ENCODE peak calls at places on chromosome 15, in six cellular contexts. T, K, A, X, Q and C are unnamed samples.

GRCh38 chr15:68346986-68347385 is 69.4 kb downstream of the FEM1B start:
- DNase-seq in A (no peak), T (peak; percentile 52), K (no peak), X (no peak), Q (no peak), C (no peak)

GRCh38 chr15:48463366-48463880 is 132.2 kb downstream of the DUT start:
- DNase-seq in Q (no peak), K (no peak), T (no peak), A (no peak), X (no peak), C (no peak)

GRCh38 chr15:80721476-80721875 is 26.4 kb downstream of the ABHD17C start:
- DNase-seq in T (no peak), K (no peak), X (no peak), Q (no peak), A (no peak), C (no peak)

GRCh38 chr15:67133738-67134576 is 68.6 kb downstream of the SMAD3 start:
- DNase-seq in Q (no peak), A (peak; percentile 72), K (peak; percentile 70), X (no peak), T (no peak), C (no peak)

GRCh38 chr15:89379818-89380217 is 45.2 kb upstream of the POLG start:
- DNase-seq in Q (no peak), A (no peak), K (no peak), X (no peak), T (no peak), C (no peak)

GRCh38 chr15:92818658-92819311 is 81.3 kb upstream of the CHD2 start:
- DNase-seq in T (peak; percentile 34), A (no peak), Q (no peak), X (peak; percentile 48), K (no peak), C (no peak)

GRCh38 chr15:34837246-34838016 is 42.1 kb upstream of the ACTC1 start:
- DNase-seq in T (no peak), A (no peak), X (peak; percentile 86), K (no peak), Q (no peak), C (no peak)

GRCh38 chr15:93619597-93619996 is 530.6 kb upstream of the RGMA start:
- DNase-seq in Q (no peak), X (no peak), K (no peak), T (no peak), A (no peak), C (no peak)

GRCh38 chr15:48360841-48361240 is 29.6 kb downstream of the DUT start:
- DNase-seq in K (no peak), A (no peak), X (peak; percentile 54), T (no peak), Q (no peak), C (peak; percentile 17)

GRCh38 chr15:27017168-27017809 is 46.3 kb downstream of the GABRG3 start:
- DNase-seq in Q (no peak), K (peak; percentile 58), X (peak; percentile 16), A (peak; percentile 38), T (peak; percentile 0), C (peak; percentile 67)

GRCh38 chr15:59174161-59174845 is 32.3 kb upstream of the LDHAL6B start:
- DNase-seq in T (no peak), A (no peak), X (no peak), K (no peak), Q (no peak), C (no peak)

GRCh38 chr15:28103831-28104230 is 4.7 kb upstream of the OCA2 start:
- DNase-seq in K (no peak), X (no peak), Q (peak; percentile 53), T (no peak), A (no peak), C (no peak)

GRCh38 chr15:71806452-71806931 is 3.9 kb upstream of the NR2E3 start:
- DNase-seq in A (no peak), X (peak; percentile 70), K (no peak), T (no peak), Q (no peak), C (no peak)

GRCh38 chr15:59779110-59779509 is 90.0 kb upstream of the BNIP2 start:
- DNase-seq in T (no peak), A (no peak), K (no peak), X (no peak), Q (no peak), C (no peak)